ENCODE peak calls at places on chromosomes 4 and X, in four cellular contexts. G is GM12878, X is HL-60, J is K562. H is an unnamed sample.

GRCh38 chrX:31092970-31093638 is 21.3 kb upstream of the FTHL17 start:
- DNase-seq in J (no peak), G (peak; percentile 30), X (no peak), H (no peak)

GRCh38 chr4:5708829-5709680 is 696 bp upstream of the EVC2 start:
- DNase-seq in J (no peak), G (no peak), X (no peak), H (no peak)

GRCh38 chr4:187478292-187479205 is 517.0 kb upstream of the ZFP42 start:
- DNase-seq in X (no peak), J (no peak), G (no peak), H (no peak)

GRCh38 chr4:26751004-26751403 is 109.6 kb upstream of the STIM2 start:
- DNase-seq in J (no peak), X (no peak), G (no peak), H (no peak)

GRCh38 chr4:78024085-78024484 is 33.0 kb upstream of the FRAS1 start:
- DNase-seq in G (no peak), J (no peak), X (no peak), H (no peak)

GRCh38 chr4:104113850-104114249 is 380.8 kb downstream of the CXXC4 start:
- DNase-seq in X (no peak), G (no peak), J (no peak), H (no peak)

GRCh38 chrX:115448146-115448545 is 112.8 kb upstream of the PLS3 start:
- DNase-seq in G (no peak), J (no peak), X (no peak), H (no peak)

GRCh38 chr4:40586034-40586433 is 43.6 kb downstream of the RBM47 start:
- DNase-seq in G (no peak), J (no peak), X (peak; percentile 76), H (no peak)

GRCh38 chr4:7073526-7074390 is 5.9 kb upstream of the GRPEL1 start:
- DNase-seq in X (no peak), G (no peak), J (peak; percentile 78), H (peak; percentile 41)

GRCh38 chr4:15754323-15754722 is 23.8 kb upstream of the CD38 start:
- DNase-seq in J (no peak), G (no peak), X (no peak), H (no peak)

GRCh38 chrX:145292208-145292607 is 44.9 kb downstream of the SPANXN1 start:
- DNase-seq in J (no peak), G (no peak), X (no peak), H (no peak)

GRCh38 chr4:19940861-19941260 is 310.8 kb upstream of the SLIT2 start:
- DNase-seq in G (no peak), X (no peak), J (no peak), H (no peak)

DNA sequence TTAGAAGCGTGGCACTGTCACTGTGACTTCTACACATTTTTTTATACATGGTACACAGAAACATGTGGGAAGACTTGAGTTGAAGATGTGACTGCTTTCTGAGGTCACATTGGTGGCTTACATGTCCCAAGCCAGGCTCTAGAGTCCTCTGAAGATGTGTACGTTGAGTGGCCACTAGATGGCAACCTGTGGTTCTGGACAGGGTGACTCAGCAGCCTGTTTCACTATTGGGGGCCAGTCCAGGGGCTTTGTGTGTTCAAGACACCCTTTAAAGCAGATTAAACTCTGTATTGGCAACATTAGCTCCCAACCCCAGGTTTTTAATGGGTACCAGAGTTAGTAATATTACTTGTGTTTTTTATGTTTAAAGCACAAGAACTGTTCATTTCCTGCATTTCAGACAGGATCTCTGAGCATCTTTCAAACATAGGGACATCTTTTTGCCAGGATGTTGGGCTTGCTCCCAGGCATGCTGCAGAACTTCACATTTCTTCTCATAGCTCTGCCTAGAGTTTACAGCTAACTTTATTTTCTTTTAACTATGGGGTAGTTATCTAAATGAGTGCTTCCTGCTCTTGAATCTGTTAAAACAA is 53.0 kb downstream of the DCUN1D4 start:
- DNase-seq in X (peak; percentile 64), G (peak; percentile 34), J (peak; percentile 80), H (peak; percentile 27)
- TF ChIP-seq SPI1 in X (no peak), G (no peak), J (no peak), H (no peak)

GRCh38 chr4:186201535-186202230 is 10.3 kb downstream of the CYP4V2 start:
- DNase-seq in X (peak; percentile 31), J (peak; percentile 44), G (no peak), H (peak; percentile 45)
- TF ChIP-seq SPI1 in X (peak; percentile 21), J (no peak), G (no peak), H (peak; percentile 0)

GRCh38 chr4:48493485-48494100 is 3.5 kb downstream of the ZAR1 start:
- DNase-seq in X (peak; percentile 24), G (no peak), J (no peak), H (no peak)
- TF ChIP-seq SPI1 in X (no peak), G (no peak), J (no peak), H (no peak)

GRCh38 chrX:66676413-66676812 is 37.5 kb upstream of the EDA2R start:
- DNase-seq in J (no peak), G (no peak), X (no peak), H (no peak)
- TF ChIP-seq SPI1 in J (no peak), G (no peak), X (no peak), H (no peak)

GRCh38 chrX:12672362-12673106 is 118.7 kb upstream of the PRPS2 start:
- DNase-seq in J (no peak), G (no peak), X (no peak), H (no peak)
- TF ChIP-seq SPI1 in J (no peak), G (no peak), X (no peak), H (no peak)

H was measured in GM12891.